ENCODE peak calls at places on chromosome 22, in seven cellular contexts. C is body of pancreas, T is cardiac fibroblast, R is mesenchymal stem cell, J is PC-3, V is adipocyte, W is aorta. B is an unnamed sample.

GRCh38 chr22:19971276-19972124 is 29.9 kb upstream of the TXNRD2 start:
- DNase-seq in C (no peak), T (no peak), R (no peak), J (no peak), V (no peak), W (no peak), B (no peak)

GRCh38 chr22:22408731-22409696 is 99.5 kb downstream of the ZNF280B start:
- DNase-seq in C (peak; percentile 41), T (peak; percentile 48), R (peak; percentile 18), J (peak; percentile 35), V (peak; percentile 14), W (no peak), B (no peak)

GRCh38 chr22:39519681-39520053 is 695 bp upstream of the ATF4 start:
- DNase-seq in C (peak; percentile 73), T (no peak), R (peak; percentile 77), J (peak; percentile 31), V (peak; percentile 79), W (peak; percentile 88), B (peak; percentile 68)

GRCh38 chr22:32622004-32622761 is 147.6 kb downstream of the FBXO7 start:
- DNase-seq in C (peak; percentile 18), T (peak; percentile 13), R (peak; percentile 86), J (no peak), V (peak; percentile 92), W (peak; percentile 71), B (no peak)

GRCh38 chr22:40289991-40290459 is 56.3 kb upstream of the ADSL start:
- DNase-seq in C (no peak), T (no peak), R (peak; percentile 30), J (no peak), V (no peak), W (no peak), B (no peak)

GRCh38 chr22:48843640-48844039 is 984.0 kb downstream of the BRD1 start:
- DNase-seq in C (no peak), T (no peak), R (no peak), J (no peak), V (no peak), W (peak; percentile 30), B (no peak)

GRCh38 chr22:44410396-44411056 is 87.5 kb downstream of the RTL6 start:
- DNase-seq in C (no peak), T (no peak), R (no peak), J (no peak), V (no peak), W (peak; percentile 68), B (no peak)

GRCh38 chr22:48320048-48320655 is 1507.5 kb downstream of the BRD1 start:
- DNase-seq in C (no peak), T (no peak), R (no peak), J (no peak), V (no peak), W (peak; percentile 21), B (no peak)

GRCh38 chr22:37330200-37331033 is 48.1 kb downstream of the CYTH4 start:
- DNase-seq in C (peak; percentile 76), T (peak; percentile 92), R (peak; percentile 92), J (peak; percentile 24), V (no peak), W (no peak), B (peak; percentile 44)

GRCh38 chr22:46798366-46799057 is 36.1 kb downstream of the TBC1D22A start:
- DNase-seq in C (peak; percentile 85), T (peak; percentile 73), R (peak; percentile 76), J (peak; percentile 79), V (peak; percentile 84), W (peak; percentile 90), B (peak; percentile 64)

GRCh38 chr22:45818130-45819085 is 146.8 kb downstream of the ATXN10 start:
- DNase-seq in C (peak; percentile 50), T (no peak), R (peak; percentile 22), J (no peak), V (no peak), W (no peak), B (no peak)

GRCh38 chr22:45208993-45209838 is 31.5 kb downstream of the KIAA0930 start:
- DNase-seq in C (no peak), T (peak; percentile 77), R (peak; percentile 92), J (peak; percentile 46), V (peak; percentile 64), W (peak; percentile 79), B (peak; percentile 63)

GRCh38 chr22:50247748-50248147 is 2.9 kb upstream of the TUBGCP6 start:
- DNase-seq in C (no peak), T (peak; percentile 80), R (peak; percentile 72), J (peak; percentile 34), V (peak; percentile 31), W (no peak), B (no peak)

GRCh38 chr22:31646186-31647019 is 15.6 kb downstream of the PISD start:
- DNase-seq in C (no peak), T (peak; percentile 97), R (peak; percentile 98), J (peak; percentile 72), V (peak; percentile 52), W (no peak), B (peak; percentile 76)

GRCh38 chr22:42919199-42919598 is 62.1 kb upstream of the ARFGAP3 start:
- DNase-seq in C (no peak), T (peak; percentile 30), R (peak; percentile 65), J (peak; percentile 44), V (peak; percentile 45), W (peak; percentile 40), B (peak; percentile 60)

GRCh38 chr22:30640361-30640760 is 4.8 kb downstream of the SLC35E4 start:
- DNase-seq in C (no peak), T (no peak), R (no peak), J (no peak), V (no peak), W (no peak), B (peak; percentile 26)

GRCh38 chr22:30635273-30636225 is at the start of gene SLC35E4:
- DNase-seq in C (peak; percentile 96), T (peak; percentile 93), R (peak; percentile 88), J (peak; percentile 83), V (peak; percentile 97), W (peak; percentile 99), B (peak; percentile 93)

GRCh38 chr22:30634477-30635233 is 926 bp upstream of the SLC35E4 start:
- DNase-seq in C (peak; percentile 82), T (peak; percentile 94), R (peak; percentile 91), J (peak; percentile 87), V (peak; percentile 96), W (peak; percentile 96), B (peak; percentile 90)

GRCh38 chr22:30636226-30637077 is 871 bp downstream of the SLC35E4 start:
- DNase-seq in C (peak; percentile 56), T (peak; percentile 26), R (peak; percentile 17), J (peak; percentile 6), V (peak; percentile 31), W (no peak), B (peak; percentile 26)

GRCh38 chr22:30637701-30638114 is 2.1 kb downstream of the SLC35E4 start:
- DNase-seq in C (no peak), T (peak; percentile 13), R (no peak), J (no peak), V (no peak), W (no peak), B (no peak)
- H3K4me3 ChIP-seq in C (no peak overlapping the region), T (peak overlapping the region; percentile 72), R (peak overlapping the region; percentile 91), J (peak overlapping the region; percentile 96), V (peak overlapping the region; percentile 94), W (no peak overlapping the region), B (peak overlapping the region; percentile 63)

DNA sequence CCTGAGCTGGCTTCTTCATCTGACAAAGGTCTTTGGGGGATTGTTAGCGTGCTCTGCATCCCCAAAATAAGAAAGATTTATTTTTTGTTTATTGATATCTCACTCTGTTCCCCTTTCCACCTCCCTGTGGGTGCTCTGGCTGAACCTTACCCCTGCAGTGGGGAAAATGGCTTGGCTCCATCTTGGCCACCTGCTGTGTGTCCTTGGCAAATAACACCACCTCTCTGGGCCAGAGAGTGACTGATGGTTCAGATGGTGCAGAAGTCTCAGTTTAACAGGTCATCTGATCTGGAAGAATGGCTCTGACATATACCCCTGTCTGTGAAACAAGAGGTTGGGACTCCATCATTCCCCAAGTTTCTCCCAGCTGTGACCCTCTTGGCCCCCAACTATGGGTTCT is 157.6 kb downstream of the MYO18B start:
- DNase-seq in C (no peak), T (no peak), R (no peak), J (no peak), V (no peak), W (no peak), B (no peak)
- H3K4me3 ChIP-seq in C (no peak overlapping the region), T (no peak overlapping the region), R (no peak overlapping the region), J (no peak overlapping the region), V (no peak overlapping the region), W (no peak overlapping the region), B (no peak overlapping the region)

DNA sequence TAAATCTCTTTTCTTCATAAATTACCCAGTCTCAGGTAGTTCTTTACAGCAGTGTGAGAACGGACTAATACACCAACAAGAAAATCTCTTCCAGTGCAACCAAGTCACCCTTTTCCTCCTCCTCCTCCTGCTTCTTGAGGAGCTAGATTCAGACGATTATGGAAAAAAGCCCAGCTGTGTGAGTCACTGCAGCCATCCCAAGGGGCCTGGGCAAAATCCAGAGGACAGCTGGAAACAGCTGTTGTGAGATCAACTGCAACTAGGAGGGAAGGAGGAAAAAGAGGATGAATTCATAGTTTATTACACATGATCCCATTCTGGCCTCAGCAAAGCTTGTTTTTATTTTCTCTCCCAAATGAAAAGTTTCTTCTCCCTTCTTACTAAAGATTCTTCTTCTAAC is 32.9 kb downstream of the RBFOX2 start:
- DNase-seq in C (peak; percentile 39), T (peak; percentile 98), R (peak; percentile 99), J (peak; percentile 37), V (peak; percentile 98), W (peak; percentile 88), B (peak; percentile 89)
- H3K4me3 ChIP-seq in C (no peak overlapping the region), T (peak overlapping the region; percentile 18), R (peak overlapping the region; percentile 66), J (no peak overlapping the region), V (peak overlapping the region; percentile 56), W (no peak overlapping the region), B (no peak overlapping the region)

GRCh38 chr22:24446291-24446611 is 18.9 kb downstream of the ADORA2A start:
- DNase-seq in C (no peak), T (no peak), R (no peak), J (no peak), V (no peak), W (no peak), B (no peak)

GRCh38 chr22:24443668-24444067 is 16.3 kb downstream of the ADORA2A start:
- DNase-seq in C (no peak), T (no peak), R (no peak), J (no peak), V (no peak), W (no peak), B (no peak)

GRCh38 chr22:24444251-24444650 is 16.9 kb downstream of the ADORA2A start:
- DNase-seq in C (no peak), T (no peak), R (no peak), J (no peak), V (no peak), W (no peak), B (no peak)

GRCh38 chr22:24445481-24446290 is 18.3 kb downstream of the ADORA2A start:
- DNase-seq in C (no peak), T (no peak), R (no peak), J (no peak), V (no peak), W (no peak), B (no peak)

DNA sequence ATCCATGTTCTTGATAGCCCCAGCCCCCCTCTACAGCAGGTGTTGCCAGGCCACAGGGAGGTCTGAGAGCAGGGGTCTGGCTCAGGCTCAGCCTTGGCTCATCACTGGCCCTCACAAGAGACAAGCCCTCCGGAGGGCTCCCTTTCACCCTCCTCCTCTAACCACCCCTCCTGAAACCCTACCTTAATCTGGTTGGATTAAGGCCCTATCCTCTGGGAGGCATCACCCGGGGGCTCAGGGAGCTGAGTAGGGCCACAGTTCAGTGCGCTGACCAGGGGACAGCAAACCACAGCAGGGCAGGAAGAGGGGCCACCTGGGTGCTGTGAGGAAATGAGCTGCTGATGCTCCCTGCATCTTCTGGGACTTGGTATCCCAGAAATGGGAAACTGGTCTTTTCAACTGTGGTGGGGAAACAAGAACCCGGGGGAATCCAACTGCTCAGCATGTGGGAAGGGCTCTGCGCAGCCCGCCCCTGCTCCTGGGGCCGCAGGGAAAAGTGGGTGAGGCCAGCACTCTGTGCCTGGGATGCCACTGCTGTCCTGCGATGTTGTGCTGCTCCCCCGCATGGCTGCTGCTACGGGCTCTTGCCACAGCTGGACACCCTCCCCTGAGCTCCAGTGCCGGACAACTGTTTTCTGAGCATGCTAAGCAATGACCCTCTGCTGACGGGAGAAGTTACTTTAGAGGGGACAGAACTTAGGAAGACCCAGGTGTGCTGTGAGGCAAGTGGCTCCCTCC is 17.5 kb downstream of the ADORA2A start:
- DNase-seq in C (no peak), T (no peak), R (no peak), J (no peak), V (no peak), W (no peak), B (no peak)
- H3K4me3 ChIP-seq in C (no peak overlapping the region), T (no peak overlapping the region), R (no peak overlapping the region), J (no peak overlapping the region), V (no peak overlapping the region), W (no peak overlapping the region), B (no peak overlapping the region)